ENCODE peak calls at places on chromosome 19, in five cellular contexts. W is AG20443, Z is NCI-H1092 treated with DMSO at 0.1 percent for 48 hours, S is glutamatergic neuron, A is iris pigment epithelial cell. N is an unnamed sample.

GRCh38 chr19:48405850-48406249 is 12.4 kb downstream of the GRIN2D start:
- DNase-seq in W (no peak), Z (no peak), S (no peak), A (no peak), N (no peak)

GRCh38 chr19:1860133-1860775 is 3.1 kb downstream of the KLF16 start:
- DNase-seq in W (peak; percentile 80), Z (no peak), S (peak; percentile 67), A (peak; percentile 76), N (peak; percentile 60)

GRCh38 chr19:47598407-47599349 is 10.3 kb upstream of the BICRA start:
- DNase-seq in W (peak; percentile 93), Z (no peak), S (no peak), A (peak; percentile 98), N (no peak)

GRCh38 chr19:48637948-48638830 is 1.0 kb upstream of the DBP start:
- DNase-seq in W (peak; percentile 94), Z (peak; percentile 86), S (peak; percentile 73), A (peak; percentile 97), N (peak; percentile 76)

GRCh38 chr19:10532457-10532856 is 11.2 kb upstream of the ATG4D start:
- DNase-seq in W (no peak), Z (no peak), S (no peak), A (no peak), N (no peak)

GRCh38 chr19:6269101-6269886 is 10.5 kb downstream of the MLLT1 start:
- DNase-seq in W (no peak), Z (no peak), S (no peak), A (no peak), N (no peak)

GRCh38 chr19:54454781-54455675 is 6.0 kb downstream of the LENG8 start:
- DNase-seq in W (no peak), Z (no peak), S (no peak), A (no peak), N (no peak)

GRCh38 chr19:41821003-41821735 is 23.3 kb downstream of the LYPD4 start:
- DNase-seq in W (peak; percentile 50), Z (peak; percentile 76), S (peak; percentile 37), A (peak; percentile 45), N (peak; percentile 65)

GRCh38 chr19:23716792-23717191 is 29.8 kb upstream of the ZNF675 start:
- DNase-seq in W (no peak), Z (no peak), S (no peak), A (no peak), N (no peak)

GRCh38 chr19:1465191-1466016 is 13.6 kb downstream of the C19orf25 start:
- DNase-seq in W (peak; percentile 76), Z (no peak), S (peak; percentile 75), A (peak; percentile 48), N (no peak)

GRCh38 chr19:4647676-4648644 is 8.6 kb downstream of the TNFAIP8L1 start:
- DNase-seq in W (no peak), Z (no peak), S (peak; percentile 71), A (no peak), N (peak; percentile 79)

GRCh38 chr19:19468424-19469050 is 46.8 kb downstream of the TSSK6 start:
- DNase-seq in W (no peak), Z (no peak), S (no peak), A (no peak), N (no peak)

GRCh38 chr19:9967326-9967725 is 31.0 kb upstream of the OLFM2 start:
- DNase-seq in W (no peak), Z (no peak), S (no peak), A (peak; percentile 10), N (no peak)

GRCh38 chr19:38172001-38172400 is 52.0 kb downstream of the DPF1 start:
- DNase-seq in W (no peak), Z (no peak), S (no peak), A (no peak), N (no peak)

GRCh38 chr19:44765949-44766335 is 11.7 kb upstream of the CBLC start:
- DNase-seq in W (no peak), Z (no peak), S (no peak), A (no peak), N (no peak)

GRCh38 chr19:58274771-58275199 is 4.0 kb upstream of the ZNF8 start:
- DNase-seq in W (no peak), Z (no peak), S (no peak), A (peak; percentile 39), N (no peak)

GRCh38 chr19:55304279-55304978 is 20.6 kb downstream of the BRSK1 start:
- DNase-seq in W (no peak), Z (peak; percentile 13), S (peak; percentile 45), A (peak; percentile 24), N (no peak)

GRCh38 chr19:22545751-22546150 is 88.4 kb upstream of the ZNF492 start:
- DNase-seq in W (peak; percentile 16), Z (peak; percentile 12), S (no peak), A (peak; percentile 18), N (peak; percentile 9)

GRCh38 chr19:35859414-35859813 is 2.7 kb downstream of the KIRREL2 start:
- DNase-seq in W (no peak), Z (no peak), S (no peak), A (no peak), N (no peak)

GRCh38 chr19:58328999-58329398 is 2.2 kb downstream of the ZSCAN22 start:
- DNase-seq in W (no peak), Z (no peak), S (peak; percentile 73), A (no peak), N (peak; percentile 56)

GRCh38 chr19:41319500-41320184 is 9.7 kb downstream of the CCDC97 start:
- DNase-seq in W (no peak), Z (no peak), S (no peak), A (no peak), N (no peak)

GRCh38 chr19:18763674-18764590 is 27.2 kb downstream of the COMP start:
- DNase-seq in W (peak; percentile 91), Z (peak; percentile 44), S (no peak), A (peak; percentile 65), N (no peak)

GRCh38 chr19:6828306-6828697 is 55.8 kb downstream of the VAV1 start:
- DNase-seq in W (no peak), Z (no peak), S (no peak), A (no peak), N (no peak)

GRCh38 chr19:31389874-31390273 is 40.6 kb upstream of the TSHZ3 start:
- DNase-seq in W (no peak), Z (no peak), S (no peak), A (no peak), N (no peak)

GRCh38 chr19:30920238-30920637 is 429.0 kb downstream of the TSHZ3 start:
- DNase-seq in W (no peak), Z (no peak), S (no peak), A (no peak), N (no peak)

GRCh38 chr19:11949201-11949600 is 15.6 kb upstream of the ZNF763 start:
- DNase-seq in W (no peak), Z (no peak), S (no peak), A (peak; percentile 9), N (no peak)

GRCh38 chr19:22604571-22605274 is 29.4 kb upstream of the ZNF492 start:
- DNase-seq in W (no peak), Z (no peak), S (no peak), A (no peak), N (no peak)

GRCh38 chr19:16722591-16722990 is 2.9 kb downstream of the NWD1 start:
- DNase-seq in W (no peak), Z (no peak), S (no peak), A (no peak), N (no peak)

GRCh38 chr19:24004166-24004565 is 82.8 kb upstream of the ZNF254 start:
- DNase-seq in W (no peak), Z (no peak), S (no peak), A (no peak), N (no peak)

GRCh38 chr19:8337728-8338127 is 5.3 kb downstream of the KANK3 start:
- DNase-seq in W (no peak), Z (no peak), S (no peak), A (no peak), N (no peak)

GRCh38 chr19:3162418-3163229 is 15.9 kb upstream of the S1PR4 start:
- DNase-seq in W (peak; percentile 35), Z (no peak), S (no peak), A (no peak), N (no peak)

N was measured in endothelial cell.